ENCODE peak calls at places on chromosomes 1 and 21, in seven cellular contexts. C is stomach, N is prostate gland, R is HCT116, D is esophagus muscularis mucosa, P is K562, Y is transverse colon. W is an unnamed sample.
A peak's percentile ranks its signal among the peaks of the same experiment; 100 is the strongest.

GRCh38 chr1:32893198-32894018 is 7.1 kb downstream of the HPCA start:
- DNase-seq in C (peak; percentile 48), N (peak; percentile 46), R (no peak), D (no peak), P (peak; percentile 86), Y (peak; percentile 83), W (no peak)

GRCh38 chr1:226076378-226076777 is 13.9 kb downstream of the H3-3A start:
- DNase-seq in C (no peak), N (no peak), R (no peak), D (no peak), P (no peak), Y (no peak), W (no peak)

GRCh38 chr1:9942399-9942938 is 722 bp downstream of the LZIC start:
- DNase-seq in C (no peak), N (no peak), R (no peak), D (no peak), P (peak; percentile 42), Y (no peak), W (peak; percentile 17)

GRCh38 chr1:80629304-80629837 is 1171.4 kb upstream of the ADGRL2 start:
- DNase-seq in C (no peak), N (no peak), R (no peak), D (no peak), P (no peak), Y (no peak), W (no peak)

GRCh38 chr1:67299296-67299695 is 8.4 kb upstream of the IL12RB2 start:
- DNase-seq in C (no peak), N (no peak), R (no peak), D (no peak), P (no peak), Y (no peak), W (no peak)

GRCh38 chr1:87684194-87684593 is 355.5 kb downstream of the LMO4 start:
- DNase-seq in C (peak; percentile 29), N (peak; percentile 5), R (no peak), D (no peak), P (no peak), Y (peak; percentile 16), W (no peak)

GRCh38 chr1:99681583-99681982 is 35.7 kb downstream of the PALMD start:
- DNase-seq in C (no peak), N (no peak), R (no peak), D (no peak), P (no peak), Y (no peak), W (no peak)

GRCh38 chr1:232142403-232143314 is 487.3 kb downstream of the SIPA1L2 start:
- DNase-seq in C (no peak), N (peak; percentile 21), R (no peak), D (peak; percentile 93), P (no peak), Y (peak; percentile 37), W (no peak)

GRCh38 chr1:23619299-23620188 is 60.2 kb upstream of the ID3 start:
- DNase-seq in C (peak; percentile 65), N (peak; percentile 25), R (no peak), D (no peak), P (peak; percentile 92), Y (peak; percentile 85), W (no peak)

GRCh38 chr1:53826367-53826766 is 11.7 kb downstream of the NDC1 start:
- DNase-seq in C (no peak), N (no peak), R (no peak), D (no peak), P (peak; percentile 42), Y (no peak), W (no peak)

GRCh38 chr21:42570841-42571387 is 57.3 kb downstream of the SLC37A1 start:
- DNase-seq in C (peak; percentile 30), N (peak; percentile 55), R (no peak), D (no peak), P (no peak), Y (peak; percentile 8), W (no peak)

GRCh38 chr21:17819878-17820232 is 699 bp upstream of the C21orf91 start:
- DNase-seq in C (no peak), N (no peak), R (no peak), D (no peak), P (peak; percentile 29), Y (no peak), W (no peak)

GRCh38 chr1:56672579-56672978 is 27.5 kb downstream of the PRKAA2 start:
- DNase-seq in C (no peak), N (no peak), R (no peak), D (no peak), P (no peak), Y (no peak), W (no peak)

GRCh38 chr1:53584446-53585102 is 125.4 kb downstream of the DMRTB1 start:
- DNase-seq in C (no peak), N (no peak), R (no peak), D (no peak), P (no peak), Y (no peak), W (no peak)

GRCh38 chr1:230170153-230170547 is 103.1 kb downstream of the GALNT2 start:
- DNase-seq in C (no peak), N (no peak), R (no peak), D (no peak), P (no peak), Y (no peak), W (no peak)

GRCh38 chr1:116814935-116815334 is 60.7 kb downstream of the CD2 start:
- DNase-seq in C (no peak), N (no peak), R (no peak), D (no peak), P (no peak), Y (no peak), W (no peak)

GRCh38 chr1:116330342-116330652 is 42.7 kb upstream of the ATP1A1 start:
- DNase-seq in C (peak; percentile 63), N (peak; percentile 87), R (no peak), D (no peak), P (no peak), Y (no peak), W (no peak)

GRCh38 chr1:54497338-54497737 is 50.7 kb upstream of the ACOT11 start:
- DNase-seq in C (no peak), N (no peak), R (no peak), D (no peak), P (no peak), Y (no peak), W (no peak)

GRCh38 chr1:16155537-16156410 is at the start of gene EPHA2:
- DNase-seq in C (peak; percentile 95), N (peak; percentile 92), R (peak; percentile 87), D (no peak), P (no peak), Y (peak; percentile 94), W (no peak)

GRCh38 chr1:154767315-154768240 is 102.5 kb downstream of the KCNN3 start:
- DNase-seq in C (no peak), N (no peak), R (no peak), D (no peak), P (no peak), Y (no peak), W (no peak)

GRCh38 chr1:3383679-3384078 is 70.8 kb upstream of the ARHGEF16 start:
- DNase-seq in C (no peak), N (no peak), R (no peak), D (no peak), P (no peak), Y (no peak), W (no peak)

GRCh38 chr1:114741963-114742746 is 15.6 kb downstream of the CSDE1 start:
- DNase-seq in C (no peak), N (no peak), R (no peak), D (no peak), P (no peak), Y (no peak), W (no peak)

GRCh38 chr1:29520571-29521437 is 284.5 kb downstream of the PTPRU start:
- DNase-seq in C (peak; percentile 16), N (no peak), R (no peak), D (no peak), P (no peak), Y (no peak), W (no peak)

GRCh38 chr1:11518016-11518670 is 39.2 kb downstream of the DISP3 start:
- DNase-seq in C (no peak), N (no peak), R (no peak), D (no peak), P (no peak), Y (no peak), W (no peak)

GRCh38 chr21:45327458-45328197 is 39.9 kb upstream of the POFUT2 start:
- DNase-seq in C (no peak), N (no peak), R (no peak), D (no peak), P (no peak), Y (no peak), W (no peak)

GRCh38 chr1:28062806-28063205 is 25.6 kb downstream of the EYA3 start:
- DNase-seq in C (no peak), N (no peak), R (no peak), D (no peak), P (no peak), Y (no peak), W (no peak)

GRCh38 chr1:156937883-156938282 is 17.5 kb downstream of the LRRC71 start:
- DNase-seq in C (no peak), N (no peak), R (no peak), D (no peak), P (no peak), Y (no peak), W (no peak)

GRCh38 chr1:156942176-156942575 is 21.7 kb downstream of the LRRC71 start:
- DNase-seq in C (no peak), N (no peak), R (no peak), D (no peak), P (no peak), Y (no peak), W (no peak)

GRCh38 chr1:156938813-156939212 is 18.4 kb downstream of the LRRC71 start:
- DNase-seq in C (no peak), N (no peak), R (no peak), D (no peak), P (no peak), Y (no peak), W (no peak)

GRCh38 chr1:156941675-156942074 is 21.2 kb downstream of the LRRC71 start:
- DNase-seq in C (no peak), N (no peak), R (no peak), D (no peak), P (no peak), Y (no peak), W (no peak)

GRCh38 chr1:156939786-156940334 is 19.4 kb downstream of the LRRC71 start:
- DNase-seq in C (no peak), N (no peak), R (no peak), D (no peak), P (no peak), Y (no peak), W (no peak)
- TF ChIP-seq POLR2AphosphoS5 in C (no peak), N (no peak), R (no peak), D (no peak), P (no peak), Y (no peak), W (no peak)

GRCh38 chr1:173268261-173268660 is 61.1 kb upstream of the TNFSF4 start:
- DNase-seq in C (no peak), N (no peak), R (no peak), D (no peak), P (no peak), Y (no peak), W (no peak)
- H3K27ac ChIP-seq in C (no peak overlapping the region), N (no peak overlapping the region), R (no peak overlapping the region), D (no peak overlapping the region), P (no peak overlapping the region), Y (no peak overlapping the region), W (no peak overlapping the region)

GRCh38 chr1:199691540-199691939 is 336.0 kb upstream of the NR5A2 start:
- DNase-seq in C (no peak), N (no peak), R (peak; percentile 42), D (no peak), P (no peak), Y (no peak), W (peak; percentile 59)
- TF ChIP-seq POLR2AphosphoS5 in C (no peak), N (no peak), R (no peak), D (no peak), P (no peak), Y (no peak), W (no peak)

GRCh38 chr1:211118407-211119102 is 15.4 kb downstream of the KCNH1 start:
- DNase-seq in C (no peak), N (no peak), R (no peak), D (no peak), P (no peak), Y (no peak), W (no peak)
- H3K27ac ChIP-seq in C (no peak overlapping the region), N (no peak overlapping the region), R (no peak overlapping the region), D (no peak overlapping the region), P (no peak overlapping the region), Y (no peak overlapping the region), W (no peak overlapping the region)